ENCODE peak calls at places on chromosomes 2 and 18, in nine cellular contexts. T is stomach, N is heart right ventricle, J is A549, D is DND-41, F is cardiac muscle cell, Z is brain microvascular endothelial cell, S is fibroblast of lung, M is Panc1. L is an unnamed sample.
A peak's percentile ranks its signal among the peaks of the same experiment; 100 is the strongest.

GRCh38 chr18:43442571-43442970 is 165.3 kb upstream of the SYT4 start:
- DNase-seq in T (no peak), N (no peak), J (no peak), D (no peak), F (no peak), Z (peak; percentile 43), S (no peak), M (no peak), L (no peak)

GRCh38 chr2:86788881-86789686 is 1.6 kb downstream of the CD8A start:
- DNase-seq in T (no peak), N (no peak), J (no peak), D (no peak), F (no peak), Z (no peak), S (no peak), M (no peak), L (no peak)

GRCh38 chr2:127041259-127041970 is 65.5 kb downstream of the BIN1 start:
- DNase-seq in T (no peak), N (no peak), J (no peak), D (no peak), F (no peak), Z (no peak), S (no peak), M (no peak), L (no peak)

GRCh38 chr2:239831272-239831731 is 193.8 kb downstream of the NDUFA10 start:
- DNase-seq in T (peak; percentile 17), N (no peak), J (no peak), D (no peak), F (peak; percentile 29), Z (no peak), S (no peak), M (no peak), L (peak; percentile 81)

GRCh38 chr2:66217039-66217438 is 217.9 kb upstream of the MEIS1 start:
- DNase-seq in T (no peak), N (no peak), J (no peak), D (no peak), F (no peak), Z (no peak), S (no peak), M (no peak), L (no peak)

GRCh38 chr18:79819951-79820351 is 22.2 kb downstream of the KCNG2 start:
- DNase-seq in T (no peak), N (peak; percentile 17), J (no peak), D (no peak), F (peak; percentile 6), Z (no peak), S (no peak), M (no peak), L (peak; percentile 82)

GRCh38 chr2:240127911-240128607 is 8.0 kb downstream of the COPS9 start:
- DNase-seq in T (no peak), N (no peak), J (no peak), D (no peak), F (no peak), Z (no peak), S (no peak), M (no peak), L (no peak)

GRCh38 chr18:37019157-37019571 is 190.2 kb downstream of the KIAA1328 start:
- DNase-seq in T (no peak), N (no peak), J (no peak), D (no peak), F (peak; percentile 29), Z (peak; percentile 5), S (peak; percentile 15), M (no peak), L (no peak)

GRCh38 chr2:75484840-75485239 is 75.9 kb downstream of the EVA1A start:
- DNase-seq in T (no peak), N (no peak), J (no peak), D (no peak), F (no peak), Z (no peak), S (no peak), M (no peak), L (no peak)
- TF ChIP-seq CTCF in T (no peak), N (no peak), J (no peak), D (no peak), F (no peak), Z (no peak), S (no peak), M (no peak), L (no peak)

DNA sequence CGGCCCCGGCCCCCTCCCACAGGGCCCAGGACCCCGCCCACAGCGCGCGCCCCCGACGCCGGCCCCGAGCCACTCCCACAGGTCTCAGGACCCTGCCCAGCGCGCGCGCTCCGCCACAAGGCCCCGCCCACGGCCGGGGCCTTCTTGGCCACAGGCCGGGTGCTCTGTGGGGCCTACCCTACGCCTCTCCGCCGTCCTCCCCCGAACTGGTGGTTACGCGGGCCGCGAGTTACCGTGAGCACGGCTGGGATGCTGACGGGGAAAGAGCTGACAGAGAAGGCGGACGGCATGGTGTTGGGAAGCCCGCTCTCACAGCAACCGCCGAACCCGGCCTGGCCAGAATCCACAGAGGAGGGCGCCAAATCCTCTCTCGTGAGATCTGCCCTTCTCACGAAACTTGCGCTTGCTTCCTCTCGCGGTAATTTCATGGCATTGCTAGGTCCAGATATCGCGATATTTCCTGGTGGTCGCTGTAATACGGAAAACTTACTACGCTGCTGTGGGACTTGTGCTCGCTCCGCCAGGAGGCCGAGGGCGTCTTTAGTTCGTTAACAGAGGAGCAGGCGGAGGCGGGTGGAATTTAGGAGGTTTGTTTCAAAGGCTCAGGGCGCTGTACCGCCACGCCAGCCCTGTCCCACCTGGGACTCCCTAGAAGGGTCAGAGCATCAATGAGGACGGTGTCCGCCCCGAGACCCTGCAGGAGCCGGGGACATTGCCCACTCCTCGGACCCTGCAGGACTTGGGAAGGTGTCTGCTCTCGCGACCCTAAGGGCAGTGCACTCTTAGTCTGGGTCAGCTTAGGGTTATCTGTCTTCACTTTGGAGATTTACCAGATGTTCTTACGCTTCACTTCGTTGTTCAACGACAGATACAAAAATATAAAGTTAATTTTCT is at the start of gene TMEM18:
- DNase-seq in T (peak; percentile 98), N (peak; percentile 97), J (peak; percentile 92), D (peak; percentile 96), F (peak; percentile 99), Z (peak; percentile 98), S (peak; percentile 97), M (peak; percentile 94), L (peak; percentile 99)
- TF ChIP-seq CTCF in T (peak; percentile 17), N (peak; percentile 40), J (peak; percentile 19), D (peak; percentile 60), F (peak; percentile 19), Z (peak; percentile 54), S (peak; percentile 13), M (peak; percentile 25), L (peak; percentile 44)

DNA sequence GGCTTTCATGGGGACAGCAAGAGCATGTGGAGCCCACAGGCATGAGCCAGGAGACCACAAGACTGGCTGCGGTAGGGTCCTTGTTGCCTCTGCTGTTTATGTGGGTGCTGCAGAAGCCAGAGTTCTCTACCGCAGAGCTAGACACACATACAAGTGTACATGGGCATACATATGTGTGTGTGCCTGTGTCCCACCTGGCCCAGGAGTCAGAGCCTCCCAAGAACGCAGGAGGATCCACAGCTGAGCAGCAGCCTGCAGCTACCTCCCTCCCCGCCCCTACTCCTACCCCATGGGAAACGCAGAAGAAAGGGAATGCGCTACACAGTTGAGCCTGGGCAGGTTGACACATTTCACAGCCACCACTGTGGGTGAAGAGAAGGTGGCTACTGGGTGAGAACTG is 438.1 kb upstream of the SMIM21 start:
- DNase-seq in T (no peak), N (no peak), J (no peak), D (no peak), F (no peak), Z (no peak), S (no peak), M (no peak), L (peak; percentile 74)
- TF ChIP-seq CTCF in T (no peak), N (no peak), J (no peak), D (no peak), F (no peak), Z (no peak), S (no peak), M (no peak), L (no peak)

GRCh38 chr2:111100765-111101162 is 19.9 kb upstream of the BCL2L11 start:
- DNase-seq in T (no peak), N (no peak), J (no peak), D (no peak), F (no peak), Z (no peak), S (no peak), M (no peak), L (no peak)
- TF ChIP-seq CTCF in T (no peak), N (no peak), J (no peak), D (no peak), F (no peak), Z (no peak), S (no peak), M (no peak), L (no peak)

GRCh38 chr2:28250006-28250405 is 142.7 kb upstream of the FOSL2 start:
- DNase-seq in T (no peak), N (no peak), J (peak; percentile 69), D (no peak), F (peak; percentile 31), Z (peak; percentile 85), S (peak; percentile 89), M (no peak), L (peak; percentile 91)

GRCh38 chr2:28252308-28252707 is 140.3 kb upstream of the FOSL2 start:
- DNase-seq in T (no peak), N (no peak), J (no peak), D (no peak), F (no peak), Z (no peak), S (no peak), M (no peak), L (no peak)

GRCh38 chr2:28251337-28251736 is 141.3 kb upstream of the FOSL2 start:
- DNase-seq in T (no peak), N (no peak), J (no peak), D (no peak), F (no peak), Z (no peak), S (no peak), M (no peak), L (no peak)

GRCh38 chr2:28247326-28247725 is 145.3 kb upstream of the FOSL2 start:
- DNase-seq in T (no peak), N (no peak), J (no peak), D (no peak), F (no peak), Z (no peak), S (no peak), M (no peak), L (no peak)

GRCh38 chr2:28247747-28248146 is 144.9 kb upstream of the FOSL2 start:
- DNase-seq in T (no peak), N (no peak), J (no peak), D (no peak), F (no peak), Z (no peak), S (no peak), M (no peak), L (no peak)
- TF ChIP-seq CTCF in T (no peak), N (no peak), J (no peak), D (no peak), F (no peak), Z (no peak), S (no peak), M (no peak), L (no peak)

L was measured in osteocyte.